ENCODE peak calls at places on chromosomes 1 and 21, in ten cellular contexts. T is HEK293T; M is stimulated activated CD8-positive, alpha-beta memory T cell treated with anti-CD3 and anti-CD28 coated beads, Interleukin-2, amount 100 ng/mL, for 48 hours; H is endothelial cell; J is mucosa of descending colon; C is effector memory CD8-positive, alpha-beta T cell; D is NCI-H1105; I is esophagus squamous epithelium; Q is memory B cell; Y is naive B cell. E is an unnamed sample.

GRCh38 chr1:187042538-187042937 is 213.8 kb downstream of the PLA2G4A start:
- DNase-seq in T (no peak), M (no peak), H (no peak), J (no peak), C (no peak), D (no peak), I (no peak), Q (no peak), Y (no peak), E (no peak)

GRCh38 chr1:16116625-16117024 is 39.2 kb downstream of the EPHA2 start:
- DNase-seq in T (no peak), M (no peak), H (no peak), J (no peak), C (no peak), D (no peak), I (no peak), Q (no peak), Y (no peak), E (no peak)

GRCh38 chr1:220768127-220768601 is 18.5 kb upstream of the MTARC1 start:
- DNase-seq in T (no peak), M (no peak), H (no peak), J (no peak), C (no peak), D (no peak), I (no peak), Q (no peak), Y (no peak), E (peak)

GRCh38 chr1:62712625-62713243 is 24.5 kb upstream of the DOCK7 start:
- DNase-seq in T (no peak), M (no peak), H (no peak), J (no peak), C (no peak), D (no peak), I (no peak), Q (no peak), Y (no peak), E (no peak)

GRCh38 chr1:207670997-207671396 is 26.1 kb downstream of the CR1L start:
- DNase-seq in T (no peak), M (no peak), H (no peak), J (no peak), C (no peak), D (no peak), I (no peak), Q (no peak), Y (no peak), E (peak)

GRCh38 chr1:229128209-229128608 is 142.7 kb upstream of the RAB4A start:
- DNase-seq in T (no peak), M (no peak), H (no peak), J (no peak), C (no peak), D (no peak), I (no peak), Q (no peak), Y (no peak), E (no peak)

GRCh38 chr1:106526650-106527049 is 529.8 kb upstream of the PRMT6 start:
- DNase-seq in T (no peak), M (no peak), H (no peak), J (no peak), C (no peak), D (no peak), I (no peak), Q (no peak), Y (no peak), E (no peak)

GRCh38 chr1:48923116-48923515 is 146.4 kb upstream of the BEND5 start:
- DNase-seq in T (no peak), M (no peak), H (no peak), J (no peak), C (no peak), D (no peak), I (no peak), Q (no peak), Y (no peak), E (no peak)

GRCh38 chr1:19756480-19756879 is 43.2 kb downstream of the TMCO4 start:
- DNase-seq in T (no peak), M (no peak), H (no peak), J (no peak), C (no peak), D (no peak), I (no peak), Q (no peak), Y (no peak), E (no peak)

GRCh38 chr1:35555212-35555584 is 2.0 kb downstream of the KIAA0319L start:
- DNase-seq in T (no peak), M (no peak), H (no peak), J (no peak), C (no peak), D (no peak), I (no peak), Q (no peak), Y (no peak), E (no peak)

GRCh38 chr1:95216292-95216990 is 17.6 kb upstream of the RWDD3 start:
- DNase-seq in T (no peak), M (no peak), H (no peak), J (no peak), C (no peak), D (no peak), I (no peak), Q (peak), Y (peak), E (no peak)

GRCh38 chr21:35940074-35940927 is 120.0 kb downstream of the SETD4 start:
- DNase-seq in T (peak), M (no peak), H (peak), J (no peak), C (no peak), D (peak), I (no peak), Q (peak), Y (peak), E (peak)

GRCh38 chr1:51956528-51957509 is 33.7 kb downstream of the RAB3B start:
- DNase-seq in T (no peak), M (no peak), H (no peak), J (no peak), C (no peak), D (peak), I (no peak), Q (no peak), Y (no peak), E (no peak)

GRCh38 chr1:209101106-209101505 is 482.4 kb upstream of the CAMK1G start:
- DNase-seq in T (no peak), M (no peak), H (no peak), J (no peak), C (no peak), D (no peak), I (no peak), Q (no peak), Y (no peak), E (no peak)

GRCh38 chr1:206658264-206658980 is 23.1 kb downstream of the DYRK3 start:
- DNase-seq in T (peak), M (peak), H (peak), J (peak), C (peak), D (no peak), I (no peak), Q (peak), Y (peak), E (peak)